ENCODE peak calls at places on chromosomes 3 and 15, in nine cellular contexts. K, F, M, W, O, Q, U, R and T are unnamed samples.

GRCh38 chr3:138939563-138940241 is 7.2 kb downstream of the FOXL2 start:
- DNase-seq in K (no peak), F (peak; percentile 84), M (peak; percentile 70), W (no peak), O (no peak), Q (no peak), U (no peak), R (no peak), T (no peak)

GRCh38 chr3:71579934-71580318 is 3.6 kb downstream of the FOXP1 start:
- DNase-seq in K (peak; percentile 59), F (peak; percentile 27), M (no peak), W (no peak), O (no peak), Q (no peak), U (peak; percentile 57), R (no peak), T (peak; percentile 1)

GRCh38 chr15:73927476-73928240 is 1.4 kb downstream of the LOXL1 start:
- DNase-seq in K (peak; percentile 68), F (peak; percentile 82), M (peak; percentile 74), W (peak; percentile 73), O (no peak), Q (peak; percentile 80), U (peak; percentile 51), R (peak; percentile 46), T (peak; percentile 73)

GRCh38 chr3:185503467-185503975 is 4.7 kb upstream of the TMEM41A start:
- DNase-seq in K (no peak), F (no peak), M (no peak), W (no peak), O (no peak), Q (no peak), U (no peak), R (no peak), T (no peak)

GRCh38 chr3:106421928-106422327 is 553.1 kb upstream of the CBLB start:
- DNase-seq in K (no peak), F (no peak), M (no peak), W (no peak), O (no peak), Q (no peak), U (peak; percentile 47), R (peak; percentile 47), T (peak; percentile 15)

GRCh38 chr3:152348436-152349177 is 79.9 kb downstream of the MBNL1 start:
- DNase-seq in K (no peak), F (no peak), M (no peak), W (no peak), O (no peak), Q (no peak), U (peak; percentile 45), R (no peak), T (no peak)

GRCh38 chr3:179666030-179666429 is 13.2 kb downstream of the USP13 start:
- DNase-seq in K (no peak), F (no peak), M (no peak), W (no peak), O (no peak), Q (no peak), U (no peak), R (no peak), T (no peak)

GRCh38 chr15:89177633-89178306 is 43.6 kb downstream of the RLBP1 start:
- DNase-seq in K (peak; percentile 55), F (peak; percentile 76), M (peak; percentile 60), W (peak; percentile 77), O (no peak), Q (peak; percentile 59), U (peak; percentile 83), R (peak; percentile 87), T (peak; percentile 82)

GRCh38 chr3:53646723-53647122 is 152.3 kb downstream of the CACNA1D start:
- DNase-seq in K (no peak), F (no peak), M (no peak), W (no peak), O (no peak), Q (no peak), U (no peak), R (no peak), T (no peak)

GRCh38 chr3:123405936-123406510 is 42.9 kb downstream of the ADCY5 start:
- DNase-seq in K (no peak), F (no peak), M (no peak), W (no peak), O (no peak), Q (no peak), U (no peak), R (no peak), T (no peak)

GRCh38 chr3:29258161-29258560 is 22.7 kb upstream of the RBMS3 start:
- DNase-seq in K (no peak), F (no peak), M (no peak), W (no peak), O (no peak), Q (no peak), U (no peak), R (no peak), T (no peak)

GRCh38 chr15:64521201-64521600 is 60.8 kb downstream of the ZNF609 start:
- DNase-seq in K (no peak), F (no peak), M (no peak), W (no peak), O (no peak), Q (no peak), U (no peak), R (peak; percentile 39), T (no peak)

GRCh38 chr3:72265250-72265649 is 480.3 kb upstream of the PROK2 start:
- DNase-seq in K (no peak), F (peak; percentile 46), M (no peak), W (no peak), O (no peak), Q (no peak), U (no peak), R (peak; percentile 57), T (peak; percentile 22)

GRCh38 chr3:180265551-180265950 is 228.8 kb upstream of the PEX5L start:
- DNase-seq in K (no peak), F (no peak), M (no peak), W (no peak), O (no peak), Q (no peak), U (peak; percentile 67), R (no peak), T (no peak)

GRCh38 chr15:98801234-98801561 is 152.9 kb downstream of the IGF1R start:
- DNase-seq in K (no peak), F (peak; percentile 88), M (no peak), W (no peak), O (no peak), Q (no peak), U (no peak), R (no peak), T (peak; percentile 52)

GRCh38 chr3:16401273-16401672 is 112.2 kb downstream of the RFTN1 start:
- DNase-seq in K (no peak), F (no peak), M (no peak), W (no peak), O (no peak), Q (no peak), U (no peak), R (no peak), T (no peak)

DNA sequence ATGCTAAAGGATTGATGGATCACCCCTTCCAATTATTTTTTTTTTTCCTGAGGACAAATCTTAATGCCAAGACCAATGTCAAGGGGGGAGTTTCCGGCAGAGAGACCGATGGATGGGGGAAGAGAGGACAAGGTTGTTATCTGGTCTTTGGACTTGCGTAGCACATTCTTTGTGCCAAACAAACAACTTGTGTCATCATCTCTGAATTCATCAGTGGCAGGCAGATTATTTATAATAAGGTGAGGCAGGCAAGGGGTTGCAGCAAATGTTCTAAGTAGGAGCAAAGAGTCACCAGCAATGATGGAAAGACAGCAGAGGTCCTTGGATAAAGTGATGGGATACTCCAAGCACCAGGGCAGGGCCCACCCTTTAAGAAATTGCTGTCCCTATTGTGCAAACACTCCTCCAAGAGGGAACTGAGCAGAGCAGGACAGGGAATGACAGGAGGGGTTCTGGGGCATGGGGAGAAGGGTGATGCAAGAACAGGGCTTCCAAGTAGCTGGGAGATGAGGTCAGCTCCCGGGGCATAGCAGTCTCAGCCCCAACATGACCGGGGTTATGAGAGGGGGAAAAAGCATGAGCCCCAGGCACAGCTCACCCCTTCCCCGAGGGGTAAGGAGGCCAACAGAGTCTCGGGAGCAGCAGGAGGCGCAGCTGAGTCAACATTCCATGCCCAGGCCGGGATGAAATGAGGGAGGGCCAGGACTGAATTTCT is 57.4 kb downstream of the ANXA2 start:
- DNase-seq in K (no peak), F (no peak), M (peak; percentile 44), W (no peak), O (no peak), Q (no peak), U (no peak), R (no peak), T (no peak)
- TF ChIP-seq CTCF in K (no peak), F (peak; percentile 8), M (no peak), W (no peak), O (no peak), Q (no peak), U (peak; percentile 13), R (no peak), T (peak; percentile 18)

GRCh38 chr3:134650431-134651346 is at the start of gene KY:
- DNase-seq in K (no peak), F (peak; percentile 77), M (peak; percentile 69), W (peak; percentile 82), O (no peak), Q (no peak), U (peak; percentile 26), R (peak; percentile 47), T (peak; percentile 10)
- TF ChIP-seq CTCF in K (no peak), F (peak; percentile 25), M (no peak), W (no peak), O (no peak), Q (no peak), U (peak; percentile 28), R (peak; percentile 1), T (peak; percentile 38)

GRCh38 chr15:101251830-101252820 is at the start of gene CHSY1:
- DNase-seq in K (peak; percentile 91), F (peak; percentile 85), M (peak; percentile 56), W (peak; percentile 96), O (peak; percentile 95), Q (peak; percentile 94), U (peak; percentile 93), R (peak; percentile 96), T (peak; percentile 94)
- TF ChIP-seq CTCF in K (no peak), F (peak; percentile 15), M (no peak), W (no peak), O (no peak), Q (peak; percentile 57), U (peak; percentile 39), R (no peak), T (no peak)

GRCh38 chr3:126474498-126475410 is 937 bp downstream of the ZXDC start:
- DNase-seq in K (peak; percentile 42), F (peak; percentile 75), M (peak; percentile 42), W (peak; percentile 66), O (peak; percentile 75), Q (peak; percentile 65), U (peak; percentile 35), R (peak; percentile 49), T (peak; percentile 35)

GRCh38 chr3:126473292-126474168 is 2.2 kb downstream of the ZXDC start:
- DNase-seq in K (no peak), F (no peak), M (no peak), W (peak; percentile 12), O (peak; percentile 33), Q (no peak), U (no peak), R (no peak), T (no peak)

GRCh38 chr3:126476166-126476975 is 680 bp upstream of the ZXDC start:
- DNase-seq in K (peak; percentile 76), F (no peak), M (peak; percentile 52), W (no peak), O (peak; percentile 87), Q (no peak), U (peak; percentile 25), R (peak; percentile 39), T (peak; percentile 58)

GRCh38 chr3:126476976-126477330 is 1.3 kb upstream of the ZXDC start:
- DNase-seq in K (no peak), F (peak; percentile 25), M (no peak), W (peak; percentile 17), O (peak; percentile 49), Q (no peak), U (no peak), R (no peak), T (no peak)

GRCh38 chr3:126475411-126476114 is at the start of gene ZXDC:
- DNase-seq in K (peak; percentile 92), F (peak; percentile 97), M (peak; percentile 90), W (peak; percentile 97), O (peak; percentile 95), Q (peak; percentile 100), U (peak; percentile 91), R (peak; percentile 96), T (peak; percentile 95)
- TF ChIP-seq CTCF in K (no peak), F (peak; percentile 56), M (no peak), W (no peak), O (peak; percentile 19), Q (peak; percentile 78), U (peak; percentile 51), R (peak; percentile 34), T (peak; percentile 35)